ENCODE peak calls at places on chromosome 21, in ten cellular contexts. One of them, this sample, is unnamed. For H3K27me3, the result is how much of the 10 kb centered on the place peaks cover.

GRCh38 chr21:28150778-28151177 is 841.9 kb downstream of the LTN1 start:
- DNase-seq in heart left ventricle: no peak
- DNase-seq in GM23338: no peak
- DNase-seq in lower lobe of right lung: no peak
- DNase-seq in H9: no peak
- DNase-seq in adrenal gland: no peak
- DNase-seq in dorsolateral prefrontal cortex: no peak
- DNase-seq in endothelial cell of umbilical vein: no peak
- DNase-seq in CD8-positive, alpha-beta T cell: no peak
- DNase-seq in breast epithelium: no peak
- DNase-seq in this sample: no peak

GRCh38 chr21:15397258-15397657 is 332.5 kb upstream of the NRIP1 start:
- DNase-seq in heart left ventricle: no peak
- DNase-seq in GM23338: no peak
- DNase-seq in lower lobe of right lung: no peak
- DNase-seq in H9: no peak
- DNase-seq in adrenal gland: no peak
- DNase-seq in dorsolateral prefrontal cortex: no peak
- DNase-seq in endothelial cell of umbilical vein: no peak
- DNase-seq in CD8-positive, alpha-beta T cell: no peak
- DNase-seq in breast epithelium: no peak
- DNase-seq in this sample: no peak

GRCh38 chr21:27759091-27759659 is 792.3 kb upstream of the ADAMTS5 start:
- DNase-seq in heart left ventricle: peak
- DNase-seq in GM23338: peak
- DNase-seq in lower lobe of right lung: peak
- DNase-seq in H9: peak
- DNase-seq in adrenal gland: no peak
- DNase-seq in dorsolateral prefrontal cortex: peak
- DNase-seq in endothelial cell of umbilical vein: no peak
- DNase-seq in CD8-positive, alpha-beta T cell: no peak
- DNase-seq in breast epithelium: no peak
- DNase-seq in this sample: no peak

GRCh38 chr21:17089121-17089520 is 423.7 kb upstream of the CXADR start:
- DNase-seq in heart left ventricle: no peak
- DNase-seq in GM23338: no peak
- DNase-seq in lower lobe of right lung: no peak
- DNase-seq in H9: no peak
- DNase-seq in adrenal gland: no peak
- DNase-seq in dorsolateral prefrontal cortex: no peak
- DNase-seq in endothelial cell of umbilical vein: peak
- DNase-seq in CD8-positive, alpha-beta T cell: no peak
- DNase-seq in breast epithelium: no peak
- DNase-seq in this sample: no peak

GRCh38 chr21:29258626-29259335 is 39.9 kb upstream of the BACH1 start:
- DNase-seq in heart left ventricle: no peak
- DNase-seq in GM23338: no peak
- DNase-seq in lower lobe of right lung: no peak
- DNase-seq in H9: no peak
- DNase-seq in adrenal gland: no peak
- DNase-seq in dorsolateral prefrontal cortex: no peak
- DNase-seq in endothelial cell of umbilical vein: peak
- DNase-seq in CD8-positive, alpha-beta T cell: no peak
- DNase-seq in breast epithelium: no peak
- DNase-seq in this sample: no peak

GRCh38 chr21:34952701-34953100 is 96.4 kb downstream of the RUNX1 start:
- DNase-seq in heart left ventricle: no peak
- DNase-seq in GM23338: peak
- DNase-seq in lower lobe of right lung: no peak
- DNase-seq in H9: no peak
- DNase-seq in adrenal gland: no peak
- DNase-seq in dorsolateral prefrontal cortex: no peak
- DNase-seq in endothelial cell of umbilical vein: no peak
- DNase-seq in CD8-positive, alpha-beta T cell: no peak
- DNase-seq in breast epithelium: no peak
- DNase-seq in this sample: no peak

GRCh38 chr21:14923468-14923867 is 141.3 kb downstream of the NRIP1 start:
- DNase-seq in heart left ventricle: no peak
- DNase-seq in GM23338: no peak
- DNase-seq in lower lobe of right lung: no peak
- DNase-seq in H9: no peak
- DNase-seq in adrenal gland: no peak
- DNase-seq in dorsolateral prefrontal cortex: no peak
- DNase-seq in endothelial cell of umbilical vein: no peak
- DNase-seq in CD8-positive, alpha-beta T cell: no peak
- DNase-seq in breast epithelium: no peak
- DNase-seq in this sample: no peak

GRCh38 chr21:28298251-28298672 is 694.4 kb downstream of the LTN1 start:
- DNase-seq in heart left ventricle: no peak
- DNase-seq in GM23338: no peak
- DNase-seq in lower lobe of right lung: no peak
- DNase-seq in H9: no peak
- DNase-seq in adrenal gland: no peak
- DNase-seq in dorsolateral prefrontal cortex: no peak
- DNase-seq in endothelial cell of umbilical vein: peak
- DNase-seq in CD8-positive, alpha-beta T cell: no peak
- DNase-seq in breast epithelium: no peak
- DNase-seq in this sample: no peak

GRCh38 chr21:15725949-15726348 is 3.8 kb upstream of the USP25 start:
- DNase-seq in heart left ventricle: no peak
- DNase-seq in GM23338: no peak
- DNase-seq in lower lobe of right lung: no peak
- DNase-seq in H9: no peak
- DNase-seq in adrenal gland: no peak
- DNase-seq in dorsolateral prefrontal cortex: no peak
- DNase-seq in endothelial cell of umbilical vein: no peak
- DNase-seq in CD8-positive, alpha-beta T cell: no peak
- DNase-seq in breast epithelium: no peak
- DNase-seq in this sample: no peak

GRCh38 chr21:22806278-22806677 is 1808.1 kb downstream of the NCAM2 start:
- DNase-seq in heart left ventricle: no peak
- DNase-seq in GM23338: no peak
- DNase-seq in lower lobe of right lung: no peak
- DNase-seq in H9: no peak
- DNase-seq in adrenal gland: no peak
- DNase-seq in dorsolateral prefrontal cortex: no peak
- DNase-seq in endothelial cell of umbilical vein: no peak
- DNase-seq in CD8-positive, alpha-beta T cell: no peak
- DNase-seq in breast epithelium: no peak
- DNase-seq in this sample: no peak

GRCh38 chr21:40173833-40174232 is 306.6 kb downstream of the PCP4 start:
- DNase-seq in heart left ventricle: no peak
- DNase-seq in GM23338: peak
- DNase-seq in lower lobe of right lung: no peak
- DNase-seq in H9: peak
- DNase-seq in adrenal gland: no peak
- DNase-seq in dorsolateral prefrontal cortex: no peak
- DNase-seq in endothelial cell of umbilical vein: no peak
- DNase-seq in CD8-positive, alpha-beta T cell: no peak
- DNase-seq in breast epithelium: no peak
- DNase-seq in this sample: no peak

GRCh38 chr21:17819114-17819877 is at the start of gene C21orf91:
- DNase-seq in heart left ventricle: peak
- DNase-seq in GM23338: peak
- DNase-seq in lower lobe of right lung: peak
- DNase-seq in H9: peak
- DNase-seq in adrenal gland: peak
- DNase-seq in dorsolateral prefrontal cortex: peak
- DNase-seq in endothelial cell of umbilical vein: peak
- DNase-seq in CD8-positive, alpha-beta T cell: peak
- DNase-seq in breast epithelium: peak
- DNase-seq in this sample: peak

GRCh38 chr21:36134820-36135390 is at the start of gene CBR3:
- DNase-seq in heart left ventricle: peak
- DNase-seq in GM23338: peak
- DNase-seq in lower lobe of right lung: peak
- DNase-seq in H9: no peak
- DNase-seq in adrenal gland: peak
- DNase-seq in dorsolateral prefrontal cortex: peak
- DNase-seq in endothelial cell of umbilical vein: peak
- DNase-seq in CD8-positive, alpha-beta T cell: no peak
- DNase-seq in breast epithelium: peak
- DNase-seq in this sample: peak

GRCh38 chr21:17435565-17436543 is 77.0 kb upstream of the CXADR start:
- DNase-seq in heart left ventricle: no peak
- DNase-seq in GM23338: no peak
- DNase-seq in lower lobe of right lung: no peak
- DNase-seq in H9: no peak
- DNase-seq in adrenal gland: no peak
- DNase-seq in dorsolateral prefrontal cortex: no peak
- DNase-seq in endothelial cell of umbilical vein: peak
- DNase-seq in CD8-positive, alpha-beta T cell: no peak
- DNase-seq in breast epithelium: no peak
- DNase-seq in this sample: no peak

GRCh38 chr21:36059823-36060158 is 535 bp downstream of the SETD4 start:
- DNase-seq in heart left ventricle: peak
- DNase-seq in GM23338: no peak
- DNase-seq in lower lobe of right lung: no peak
- DNase-seq in H9: no peak
- DNase-seq in adrenal gland: peak
- DNase-seq in dorsolateral prefrontal cortex: no peak
- DNase-seq in endothelial cell of umbilical vein: no peak
- DNase-seq in CD8-positive, alpha-beta T cell: no peak
- DNase-seq in breast epithelium: no peak
- DNase-seq in this sample: peak

GRCh38 chr21:43021191-43021590 is 46.8 kb downstream of the PKNOX1 start:
- DNase-seq in heart left ventricle: no peak
- DNase-seq in GM23338: no peak
- DNase-seq in lower lobe of right lung: no peak
- DNase-seq in H9: no peak
- DNase-seq in adrenal gland: no peak
- DNase-seq in dorsolateral prefrontal cortex: no peak
- DNase-seq in endothelial cell of umbilical vein: no peak
- DNase-seq in CD8-positive, alpha-beta T cell: no peak
- DNase-seq in breast epithelium: no peak
- DNase-seq in this sample: no peak

GRCh38 chr21:16084776-16085364 is 355.1 kb downstream of the USP25 start:
- DNase-seq in heart left ventricle: no peak
- DNase-seq in GM23338: no peak
- DNase-seq in lower lobe of right lung: no peak
- DNase-seq in H9: no peak
- DNase-seq in adrenal gland: no peak
- DNase-seq in dorsolateral prefrontal cortex: no peak
- DNase-seq in endothelial cell of umbilical vein: no peak
- DNase-seq in CD8-positive, alpha-beta T cell: no peak
- DNase-seq in breast epithelium: no peak
- DNase-seq in this sample: no peak

DNA sequence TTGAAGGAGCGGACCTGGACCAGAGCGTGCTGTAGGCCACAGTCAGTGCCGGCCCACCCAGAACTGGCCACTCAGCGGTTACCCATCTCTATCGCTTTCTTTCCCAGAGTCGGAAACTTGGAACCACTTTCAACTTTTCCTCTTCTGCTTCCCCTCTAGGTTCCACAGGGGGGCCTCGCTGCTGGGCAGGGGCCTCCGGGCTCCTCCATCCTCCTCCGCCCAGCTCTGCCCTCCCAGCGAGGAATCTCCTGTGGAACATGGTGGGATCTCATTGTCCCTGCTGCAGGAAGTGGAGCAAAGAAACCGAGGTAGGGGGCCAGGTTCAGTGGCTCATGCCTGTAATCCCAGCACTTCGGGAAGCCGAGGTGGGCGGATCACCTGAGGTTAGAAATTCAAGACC is 139.2 kb downstream of the ETS2 start:
- DNase-seq in heart left ventricle: no peak
- DNase-seq in GM23338: peak
- DNase-seq in lower lobe of right lung: no peak
- DNase-seq in H9: peak
- DNase-seq in adrenal gland: no peak
- DNase-seq in dorsolateral prefrontal cortex: no peak
- DNase-seq in endothelial cell of umbilical vein: no peak
- DNase-seq in CD8-positive, alpha-beta T cell: no peak
- DNase-seq in breast epithelium: no peak
- DNase-seq in this sample: no peak
- TF ChIP-seq CTCF in heart left ventricle: no peak
- TF ChIP-seq CTCF in GM23338: peak
- TF ChIP-seq CTCF in lower lobe of right lung: no peak
- TF ChIP-seq CTCF in H9: peak
- TF ChIP-seq CTCF in adrenal gland: no peak
- TF ChIP-seq CTCF in dorsolateral prefrontal cortex: no peak
- TF ChIP-seq CTCF in endothelial cell of umbilical vein: no peak
- TF ChIP-seq CTCF in CD8-positive, alpha-beta T cell: no peak
- TF ChIP-seq CTCF in breast epithelium: no peak
- TF ChIP-seq CTCF in this sample: no peak

DNA sequence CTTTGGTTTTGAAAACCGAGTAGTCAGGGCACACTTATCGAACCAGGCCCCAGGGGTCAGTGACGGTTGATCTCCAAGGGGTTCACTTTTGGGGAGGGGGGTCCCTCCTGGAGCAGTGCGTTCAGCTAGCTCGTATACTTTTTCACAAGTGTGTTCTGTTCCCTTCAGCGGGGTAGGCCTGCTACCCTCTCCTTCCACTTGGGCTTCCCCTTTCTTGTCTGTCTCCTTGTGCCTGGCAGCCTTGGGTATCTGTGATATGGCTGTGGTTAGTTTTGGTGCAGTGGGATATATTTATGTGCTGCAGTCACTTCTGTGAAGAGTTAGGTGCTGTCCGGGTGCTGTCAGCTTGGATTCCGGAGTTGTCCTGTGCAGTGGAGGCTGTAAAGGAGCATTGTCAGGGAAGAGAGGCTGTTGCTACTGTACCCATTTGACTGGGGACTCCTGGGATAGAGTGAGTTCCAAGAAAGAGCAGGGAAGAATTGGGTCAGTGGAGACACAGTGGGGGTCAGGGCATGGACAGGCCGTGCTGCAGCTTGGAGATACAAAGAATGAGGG is 29.7 kb downstream of the ADARB1 start:
- DNase-seq in heart left ventricle: no peak
- DNase-seq in GM23338: no peak
- DNase-seq in lower lobe of right lung: no peak
- DNase-seq in H9: no peak
- DNase-seq in adrenal gland: no peak
- DNase-seq in dorsolateral prefrontal cortex: no peak
- DNase-seq in endothelial cell of umbilical vein: no peak
- DNase-seq in CD8-positive, alpha-beta T cell: no peak
- DNase-seq in breast epithelium: no peak
- DNase-seq in this sample: no peak
- H3K27me3 ChIP-seq in heart left ventricle: under half
- H3K27me3 ChIP-seq in GM23338: under half
- H3K27me3 ChIP-seq in lower lobe of right lung: under half
- H3K27me3 ChIP-seq in H9: under half
- H3K27me3 ChIP-seq in adrenal gland: under half
- H3K27me3 ChIP-seq in dorsolateral prefrontal cortex: under half
- H3K27me3 ChIP-seq in endothelial cell of umbilical vein: under half
- H3K27me3 ChIP-seq in CD8-positive, alpha-beta T cell: under half
- H3K27me3 ChIP-seq in breast epithelium: under half
- H3K27me3 ChIP-seq in this sample: under half

GRCh38 chr21:41635874-41636273 is 127.9 kb upstream of the TMPRSS2 start:
- DNase-seq in heart left ventricle: no peak
- DNase-seq in GM23338: no peak
- DNase-seq in lower lobe of right lung: no peak
- DNase-seq in H9: no peak
- DNase-seq in adrenal gland: no peak
- DNase-seq in dorsolateral prefrontal cortex: no peak
- DNase-seq in endothelial cell of umbilical vein: no peak
- DNase-seq in CD8-positive, alpha-beta T cell: no peak
- DNase-seq in breast epithelium: no peak
- DNase-seq in this sample: no peak
- H3K27ac ChIP-seq in heart left ventricle: no peak
- H3K27ac ChIP-seq in GM23338: no peak
- H3K27ac ChIP-seq in lower lobe of right lung: no peak
- H3K27ac ChIP-seq in H9: no peak
- H3K27ac ChIP-seq in adrenal gland: no peak
- H3K27ac ChIP-seq in dorsolateral prefrontal cortex: no peak
- H3K27ac ChIP-seq in endothelial cell of umbilical vein: no peak
- H3K27ac ChIP-seq in CD8-positive, alpha-beta T cell: no peak
- H3K27ac ChIP-seq in breast epithelium: no peak
- H3K27ac ChIP-seq in this sample: no peak

GRCh38 chr21:24045775-24046215 is 1561.5 kb downstream of the MRPL39 start:
- DNase-seq in heart left ventricle: peak
- DNase-seq in GM23338: peak
- DNase-seq in lower lobe of right lung: peak
- DNase-seq in H9: no peak
- DNase-seq in adrenal gland: peak
- DNase-seq in dorsolateral prefrontal cortex: peak
- DNase-seq in endothelial cell of umbilical vein: peak
- DNase-seq in CD8-positive, alpha-beta T cell: no peak
- DNase-seq in breast epithelium: peak
- DNase-seq in this sample: no peak
- TF ChIP-seq CTCF in heart left ventricle: peak
- TF ChIP-seq CTCF in GM23338: peak
- TF ChIP-seq CTCF in lower lobe of right lung: peak
- TF ChIP-seq CTCF in H9: no peak
- TF ChIP-seq CTCF in adrenal gland: peak
- TF ChIP-seq CTCF in dorsolateral prefrontal cortex: peak
- TF ChIP-seq CTCF in endothelial cell of umbilical vein: peak
- TF ChIP-seq CTCF in CD8-positive, alpha-beta T cell: no peak
- TF ChIP-seq CTCF in breast epithelium: no peak
- TF ChIP-seq CTCF in this sample: no peak